ENCODE peak calls at places on chromosomes 7 and 10, in five cellular contexts. One of them, this sample, is unnamed.
A peak's percentile ranks its signal among the peaks of the same experiment; 100 is the strongest.

GRCh38 chr7:92691578-92691977 is 101.4 kb upstream of the FAM133B start:
- DNase-seq in upper lobe of right lung: no peak
- DNase-seq in tibial nerve: no peak
- DNase-seq in AG10803: peak; percentile 64
- DNase-seq in fibroblast of lung: peak; percentile 60
- DNase-seq in this sample: peak; percentile 81

GRCh38 chr10:57654856-57655255 is 612.8 kb downstream of the IPMK start:
- DNase-seq in fibroblast of lung: no peak
- DNase-seq in upper lobe of right lung: no peak
- DNase-seq in AG10803: no peak
- DNase-seq in tibial nerve: no peak
- DNase-seq in this sample: no peak

GRCh38 chr7:36880108-36880507 is 155.8 kb upstream of the AOAH start:
- DNase-seq in upper lobe of right lung: no peak
- DNase-seq in AG10803: no peak
- DNase-seq in tibial nerve: no peak
- DNase-seq in fibroblast of lung: no peak
- DNase-seq in this sample: no peak

GRCh38 chr7:156892086-156892800 is 740 bp downstream of the LMBR1 start:
- DNase-seq in fibroblast of lung: no peak
- DNase-seq in AG10803: peak; percentile 5
- DNase-seq in tibial nerve: no peak
- DNase-seq in upper lobe of right lung: peak; percentile 84
- DNase-seq in this sample: no peak

GRCh38 chr7:97020601-97021442 is 3.8 kb downstream of the DLX5 start:
- DNase-seq in upper lobe of right lung: no peak
- DNase-seq in fibroblast of lung: no peak
- DNase-seq in tibial nerve: no peak
- DNase-seq in AG10803: no peak
- DNase-seq in this sample: no peak

GRCh38 chr7:106139253-106140251 is 27.4 kb upstream of the SYPL1 start:
- DNase-seq in fibroblast of lung: peak; percentile 41
- DNase-seq in tibial nerve: no peak
- DNase-seq in AG10803: peak; percentile 59
- DNase-seq in upper lobe of right lung: no peak
- DNase-seq in this sample: peak; percentile 55

GRCh38 chr7:23918856-23919255 is 208.8 kb downstream of the STK31 start:
- DNase-seq in tibial nerve: no peak
- DNase-seq in fibroblast of lung: peak; percentile 64
- DNase-seq in upper lobe of right lung: no peak
- DNase-seq in AG10803: peak; percentile 48
- DNase-seq in this sample: no peak

GRCh38 chr10:97356318-97356914 is 21.9 kb upstream of the FRAT2 start:
- DNase-seq in AG10803: peak; percentile 89
- DNase-seq in upper lobe of right lung: no peak
- DNase-seq in tibial nerve: no peak
- DNase-seq in fibroblast of lung: no peak
- DNase-seq in this sample: no peak

GRCh38 chr7:51046482-51046881 is 263.8 kb upstream of the GRB10 start:
- DNase-seq in AG10803: no peak
- DNase-seq in tibial nerve: no peak
- DNase-seq in upper lobe of right lung: no peak
- DNase-seq in fibroblast of lung: no peak
- DNase-seq in this sample: no peak

GRCh38 chr7:114107522-114107921 is 188.7 kb upstream of the PPP1R3A start:
- DNase-seq in fibroblast of lung: peak; percentile 40
- DNase-seq in upper lobe of right lung: no peak
- DNase-seq in tibial nerve: no peak
- DNase-seq in AG10803: peak; percentile 86
- DNase-seq in this sample: no peak

GRCh38 chr7:510061-510481 is 9.6 kb downstream of the PDGFA start:
- DNase-seq in fibroblast of lung: no peak
- DNase-seq in tibial nerve: no peak
- DNase-seq in upper lobe of right lung: peak; percentile 65
- DNase-seq in AG10803: no peak
- DNase-seq in this sample: no peak

GRCh38 chr10:33665512-33665911 is 331.0 kb upstream of the NRP1 start:
- DNase-seq in fibroblast of lung: peak; percentile 37
- DNase-seq in upper lobe of right lung: no peak
- DNase-seq in AG10803: peak; percentile 42
- DNase-seq in tibial nerve: no peak
- DNase-seq in this sample: peak; percentile 58

GRCh38 chr7:151628846-151629604 is 109.3 kb upstream of the RHEB start:
- DNase-seq in upper lobe of right lung: no peak
- DNase-seq in tibial nerve: no peak
- DNase-seq in fibroblast of lung: no peak
- DNase-seq in AG10803: no peak
- DNase-seq in this sample: no peak

GRCh38 chr7:20113423-20114027 is 103.7 kb downstream of the MACC1 start:
- DNase-seq in tibial nerve: no peak
- DNase-seq in upper lobe of right lung: no peak
- DNase-seq in fibroblast of lung: no peak
- DNase-seq in AG10803: no peak
- DNase-seq in this sample: no peak

DNA sequence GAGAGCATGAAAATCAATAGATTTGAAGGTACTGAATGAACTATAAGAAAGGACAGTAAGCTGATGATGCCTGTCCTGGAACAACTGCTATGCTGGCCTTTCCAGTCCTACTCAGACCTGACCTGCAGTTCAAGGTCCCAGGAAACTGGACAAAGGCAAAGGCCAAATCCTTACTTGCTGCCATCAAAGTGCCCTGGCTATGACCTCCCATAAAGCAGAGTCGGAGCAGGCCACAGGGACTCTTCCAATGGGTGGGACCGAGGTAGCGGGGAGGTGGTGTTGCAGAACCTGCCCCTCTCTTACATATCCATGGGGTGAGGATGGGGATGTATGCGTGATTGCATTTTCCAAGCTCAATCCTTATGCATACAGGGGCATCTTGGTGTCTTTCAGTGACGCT is 26.8 kb downstream of the FAM53B start:
- DNase-seq in AG10803: no peak
- DNase-seq in tibial nerve: no peak
- DNase-seq in fibroblast of lung: no peak
- DNase-seq in upper lobe of right lung: peak; percentile 33
- DNase-seq in this sample: no peak
- H3K4me3 ChIP-seq in AG10803: no peak overlapping the region
- H3K4me3 ChIP-seq in tibial nerve: no peak overlapping the region
- H3K4me3 ChIP-seq in fibroblast of lung: no peak overlapping the region
- H3K4me3 ChIP-seq in upper lobe of right lung: no peak overlapping the region
- H3K4me3 ChIP-seq in this sample: no peak overlapping the region

GRCh38 chr7:55545496-55545895 is 26.8 kb downstream of the VOPP1 start:
- DNase-seq in fibroblast of lung: peak; percentile 88
- DNase-seq in tibial nerve: no peak
- DNase-seq in upper lobe of right lung: no peak
- DNase-seq in AG10803: peak; percentile 50
- DNase-seq in this sample: peak; percentile 54
- TF ChIP-seq CTCF in fibroblast of lung: no peak
- TF ChIP-seq CTCF in tibial nerve: no peak
- TF ChIP-seq CTCF in upper lobe of right lung: no peak
- TF ChIP-seq CTCF in AG10803: peak; percentile 4
- TF ChIP-seq CTCF in this sample: no peak

GRCh38 chr7:17144313-17144712 is 154.1 kb upstream of the AHR start:
- DNase-seq in upper lobe of right lung: no peak
- DNase-seq in fibroblast of lung: peak; percentile 49
- DNase-seq in tibial nerve: no peak
- DNase-seq in AG10803: peak; percentile 46
- DNase-seq in this sample: peak; percentile 19
- H3K4me3 ChIP-seq in upper lobe of right lung: no peak overlapping the region
- H3K4me3 ChIP-seq in fibroblast of lung: no peak overlapping the region
- H3K4me3 ChIP-seq in tibial nerve: no peak overlapping the region
- H3K4me3 ChIP-seq in AG10803: no peak overlapping the region
- H3K4me3 ChIP-seq in this sample: no peak overlapping the region

GRCh38 chr10:119297207-119297968 is 90.0 kb downstream of the GRK5 start:
- DNase-seq in tibial nerve: no peak
- DNase-seq in upper lobe of right lung: no peak
- DNase-seq in fibroblast of lung: no peak
- DNase-seq in AG10803: no peak
- DNase-seq in this sample: peak; percentile 27

GRCh38 chr10:119302172-119302571 is 94.8 kb downstream of the GRK5 start:
- DNase-seq in AG10803: no peak
- DNase-seq in fibroblast of lung: no peak
- DNase-seq in upper lobe of right lung: no peak
- DNase-seq in tibial nerve: no peak
- DNase-seq in this sample: no peak

GRCh38 chr10:119298788-119299187 is 91.4 kb downstream of the GRK5 start:
- DNase-seq in upper lobe of right lung: no peak
- DNase-seq in tibial nerve: no peak
- DNase-seq in fibroblast of lung: no peak
- DNase-seq in AG10803: no peak
- DNase-seq in this sample: no peak

GRCh38 chr10:119301397-119301796 is 94.0 kb downstream of the GRK5 start:
- DNase-seq in tibial nerve: no peak
- DNase-seq in upper lobe of right lung: no peak
- DNase-seq in fibroblast of lung: peak; percentile 44
- DNase-seq in AG10803: no peak
- DNase-seq in this sample: no peak

DNA sequence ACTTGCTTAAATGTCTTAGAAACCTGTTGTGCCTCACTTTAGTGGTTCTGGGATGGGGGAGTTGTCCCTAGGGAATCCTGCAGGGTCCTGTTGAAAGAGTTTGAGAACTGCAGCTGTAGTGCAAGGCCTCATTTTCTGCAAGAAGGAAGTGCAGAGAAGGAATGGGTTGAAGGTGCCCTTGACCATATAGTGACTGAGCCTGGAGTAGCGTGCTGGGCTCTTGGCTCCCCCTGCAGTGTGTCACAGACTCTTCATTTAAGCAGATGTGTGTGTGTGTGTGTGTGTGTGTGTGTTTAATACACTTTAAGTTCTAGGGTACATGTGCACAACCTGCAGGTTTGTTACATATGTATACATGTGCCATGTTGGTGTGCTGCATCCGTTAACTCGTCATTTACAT is 92.2 kb downstream of the GRK5 start:
- DNase-seq in upper lobe of right lung: no peak
- DNase-seq in tibial nerve: no peak
- DNase-seq in AG10803: peak; percentile 29
- DNase-seq in fibroblast of lung: no peak
- DNase-seq in this sample: peak; percentile 41
- TF ChIP-seq CTCF in upper lobe of right lung: no peak
- TF ChIP-seq CTCF in tibial nerve: no peak
- TF ChIP-seq CTCF in AG10803: no peak
- TF ChIP-seq CTCF in fibroblast of lung: no peak
- TF ChIP-seq CTCF in this sample: no peak

GRCh38 chr10:79086822-79087221 is 18.1 kb downstream of the ZMIZ1 start:
- DNase-seq in upper lobe of right lung: no peak
- DNase-seq in fibroblast of lung: no peak
- DNase-seq in tibial nerve: no peak
- DNase-seq in AG10803: no peak
- DNase-seq in this sample: no peak
- H3K4me3 ChIP-seq in upper lobe of right lung: no peak overlapping the region
- H3K4me3 ChIP-seq in fibroblast of lung: no peak overlapping the region
- H3K4me3 ChIP-seq in tibial nerve: no peak overlapping the region
- H3K4me3 ChIP-seq in AG10803: no peak overlapping the region
- H3K4me3 ChIP-seq in this sample: no peak overlapping the region

GRCh38 chr7:16801111-16801542 is 3.7 kb downstream of the AGR2 start:
- DNase-seq in upper lobe of right lung: no peak
- DNase-seq in tibial nerve: no peak
- DNase-seq in fibroblast of lung: peak; percentile 79
- DNase-seq in AG10803: peak; percentile 60
- DNase-seq in this sample: peak; percentile 66
- TF ChIP-seq CTCF in upper lobe of right lung: peak; percentile 48
- TF ChIP-seq CTCF in tibial nerve: peak; percentile 21
- TF ChIP-seq CTCF in fibroblast of lung: peak; percentile 46
- TF ChIP-seq CTCF in AG10803: peak; percentile 70
- TF ChIP-seq CTCF in this sample: peak; percentile 52

DNA sequence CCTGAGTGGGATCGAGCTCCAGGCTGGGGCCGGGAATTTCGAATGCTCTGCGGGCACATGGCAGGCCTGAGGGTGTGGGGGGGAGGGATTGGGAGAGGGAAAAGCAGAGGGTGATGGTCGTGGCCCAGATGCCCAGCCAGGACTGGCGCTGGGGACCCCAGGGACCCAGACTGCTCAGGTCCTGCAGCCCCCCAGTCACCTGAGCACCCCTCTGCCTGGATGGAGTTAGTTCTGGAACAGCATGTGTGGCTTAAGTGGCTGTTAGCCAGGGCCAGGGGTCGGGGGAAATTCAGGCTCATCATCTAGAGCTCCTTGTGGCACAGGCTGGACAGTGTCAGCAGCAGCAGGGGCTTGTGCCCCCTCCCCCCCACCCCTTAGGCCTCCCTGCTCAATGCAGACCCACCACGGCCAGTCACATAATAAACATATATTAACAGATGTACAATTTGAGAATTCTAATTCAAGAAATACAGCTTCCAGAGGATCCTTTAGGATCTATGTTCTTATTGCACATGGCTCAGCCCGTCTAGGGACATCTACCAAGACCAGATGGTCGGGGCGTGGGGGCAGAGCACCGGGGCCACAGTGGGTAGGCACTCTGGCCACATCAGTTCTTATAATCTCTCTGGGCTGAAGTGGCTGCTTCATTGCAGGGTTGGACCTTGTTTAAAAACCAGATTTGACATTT is 22.2 kb downstream of the DNAJB12 start:
- DNase-seq in fibroblast of lung: no peak
- DNase-seq in AG10803: no peak
- DNase-seq in tibial nerve: no peak
- DNase-seq in upper lobe of right lung: no peak
- DNase-seq in this sample: no peak
- H3K4me3 ChIP-seq in fibroblast of lung: no peak overlapping the region
- H3K4me3 ChIP-seq in AG10803: no peak overlapping the region
- H3K4me3 ChIP-seq in tibial nerve: no peak overlapping the region
- H3K4me3 ChIP-seq in upper lobe of right lung: peak overlapping the region; percentile 12
- H3K4me3 ChIP-seq in this sample: no peak overlapping the region

DNA sequence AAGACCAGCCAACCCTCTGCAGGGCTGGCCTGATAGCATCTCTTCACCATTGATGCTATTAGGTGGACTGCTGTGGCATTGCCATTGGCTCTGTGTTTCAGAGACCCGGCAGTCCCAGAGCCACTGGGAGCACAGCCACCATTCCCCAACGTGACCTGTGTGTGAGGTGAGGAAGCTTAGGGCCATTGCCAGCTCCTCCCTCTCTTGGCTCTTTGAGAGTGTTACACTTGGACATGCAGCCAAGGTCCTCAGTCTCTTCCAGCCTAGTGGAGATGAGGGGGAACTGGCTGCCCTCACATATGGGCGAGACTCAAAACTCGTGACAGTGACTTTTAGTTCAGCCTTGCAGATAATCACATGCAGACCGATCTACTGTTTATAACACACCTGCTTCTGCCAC is 39.3 kb upstream of the HMX3 start:
- DNase-seq in AG10803: no peak
- DNase-seq in fibroblast of lung: no peak
- DNase-seq in tibial nerve: no peak
- DNase-seq in upper lobe of right lung: no peak
- DNase-seq in this sample: no peak
- TF ChIP-seq CTCF in AG10803: no peak
- TF ChIP-seq CTCF in fibroblast of lung: no peak
- TF ChIP-seq CTCF in tibial nerve: no peak
- TF ChIP-seq CTCF in upper lobe of right lung: no peak
- TF ChIP-seq CTCF in this sample: no peak

GRCh38 chr7:76267107-76267834 is 35.2 kb upstream of the HSPB1 start:
- DNase-seq in upper lobe of right lung: no peak
- DNase-seq in tibial nerve: no peak
- DNase-seq in fibroblast of lung: no peak
- DNase-seq in AG10803: no peak
- DNase-seq in this sample: no peak
- H3K4me3 ChIP-seq in upper lobe of right lung: peak overlapping the region; percentile 22
- H3K4me3 ChIP-seq in tibial nerve: no peak overlapping the region
- H3K4me3 ChIP-seq in fibroblast of lung: no peak overlapping the region
- H3K4me3 ChIP-seq in AG10803: no peak overlapping the region
- H3K4me3 ChIP-seq in this sample: no peak overlapping the region

GRCh38 chr7:130493275-130493868 is 1.5 kb downstream of the MEST start:
- DNase-seq in AG10803: peak; percentile 31
- DNase-seq in upper lobe of right lung: no peak
- DNase-seq in tibial nerve: no peak
- DNase-seq in fibroblast of lung: peak; percentile 40
- DNase-seq in this sample: peak; percentile 57
- TF ChIP-seq CTCF in AG10803: no peak
- TF ChIP-seq CTCF in upper lobe of right lung: no peak
- TF ChIP-seq CTCF in tibial nerve: no peak
- TF ChIP-seq CTCF in fibroblast of lung: no peak
- TF ChIP-seq CTCF in this sample: no peak